ENCODE peak calls at places on chromosomes 4 and X, in six cellular contexts. One of them, this sample, is unnamed. For H3K36me3, the result is how much of the 10 kb centered on the place peaks cover.

GRCh38 chrX:39242187-39242586 is 440.9 kb downstream of the MID1IP1 start:
- DNase-seq in HCT116: peak
- DNase-seq in GM23338: peak
- DNase-seq in neural progenitor cell: peak
- DNase-seq in hepatocyte: peak
- DNase-seq in PC-3: peak
- DNase-seq in this sample: peak

GRCh38 chr4:7360802-7361201 is 73.9 kb downstream of the PSAPL1 start:
- DNase-seq in PC-3: no peak
- DNase-seq in HCT116: no peak
- DNase-seq in hepatocyte: no peak
- DNase-seq in neural progenitor cell: no peak
- DNase-seq in GM23338: no peak
- DNase-seq in this sample: no peak

GRCh38 chrX:107324493-107325310 is 118.3 kb downstream of the DNAAF6 start:
- DNase-seq in hepatocyte: peak
- DNase-seq in HCT116: no peak
- DNase-seq in GM23338: peak
- DNase-seq in PC-3: peak
- DNase-seq in neural progenitor cell: peak
- DNase-seq in this sample: peak

GRCh38 chr4:188439641-188440311 is 300.5 kb downstream of the TRIML1 start:
- DNase-seq in HCT116: no peak
- DNase-seq in neural progenitor cell: no peak
- DNase-seq in hepatocyte: no peak
- DNase-seq in GM23338: no peak
- DNase-seq in PC-3: peak
- DNase-seq in this sample: no peak

GRCh38 chr4:36138221-36138620 is 106.1 kb downstream of the ARAP2 start:
- DNase-seq in HCT116: no peak
- DNase-seq in GM23338: no peak
- DNase-seq in neural progenitor cell: no peak
- DNase-seq in hepatocyte: no peak
- DNase-seq in PC-3: peak
- DNase-seq in this sample: peak

GRCh38 chrX:144791298-144791697 is 456.0 kb upstream of the SPANXN1 start:
- DNase-seq in PC-3: peak
- DNase-seq in hepatocyte: peak
- DNase-seq in GM23338: no peak
- DNase-seq in HCT116: no peak
- DNase-seq in neural progenitor cell: peak
- DNase-seq in this sample: no peak

GRCh38 chrX:102155806-102156179 is at the start of gene BEX5:
- DNase-seq in PC-3: peak
- DNase-seq in HCT116: no peak
- DNase-seq in hepatocyte: peak
- DNase-seq in neural progenitor cell: peak
- DNase-seq in GM23338: peak
- DNase-seq in this sample: no peak

GRCh38 chr4:47485047-47485692 is at the start of gene ATP10D:
- DNase-seq in GM23338: peak
- DNase-seq in HCT116: peak
- DNase-seq in hepatocyte: peak
- DNase-seq in neural progenitor cell: peak
- DNase-seq in PC-3: peak
- DNase-seq in this sample: peak

GRCh38 chr4:101600287-101600686 is 190.2 kb upstream of the BANK1 start:
- DNase-seq in neural progenitor cell: no peak
- DNase-seq in HCT116: no peak
- DNase-seq in PC-3: no peak
- DNase-seq in GM23338: no peak
- DNase-seq in hepatocyte: peak
- DNase-seq in this sample: no peak

GRCh38 chr4:115053313-115053712 is 60.1 kb downstream of the NDST4 start:
- DNase-seq in PC-3: peak
- DNase-seq in neural progenitor cell: no peak
- DNase-seq in HCT116: no peak
- DNase-seq in hepatocyte: no peak
- DNase-seq in GM23338: no peak
- DNase-seq in this sample: no peak

GRCh38 chr4:95095352-95095974 is 337.7 kb downstream of the BMPR1B start:
- DNase-seq in GM23338: peak
- DNase-seq in hepatocyte: peak
- DNase-seq in neural progenitor cell: peak
- DNase-seq in HCT116: peak
- DNase-seq in PC-3: peak
- DNase-seq in this sample: peak

GRCh38 chrX:68708503-68709290 is 61.2 kb downstream of the STARD8 start:
- DNase-seq in PC-3: no peak
- DNase-seq in hepatocyte: no peak
- DNase-seq in HCT116: no peak
- DNase-seq in GM23338: peak
- DNase-seq in neural progenitor cell: peak
- DNase-seq in this sample: peak

DNA sequence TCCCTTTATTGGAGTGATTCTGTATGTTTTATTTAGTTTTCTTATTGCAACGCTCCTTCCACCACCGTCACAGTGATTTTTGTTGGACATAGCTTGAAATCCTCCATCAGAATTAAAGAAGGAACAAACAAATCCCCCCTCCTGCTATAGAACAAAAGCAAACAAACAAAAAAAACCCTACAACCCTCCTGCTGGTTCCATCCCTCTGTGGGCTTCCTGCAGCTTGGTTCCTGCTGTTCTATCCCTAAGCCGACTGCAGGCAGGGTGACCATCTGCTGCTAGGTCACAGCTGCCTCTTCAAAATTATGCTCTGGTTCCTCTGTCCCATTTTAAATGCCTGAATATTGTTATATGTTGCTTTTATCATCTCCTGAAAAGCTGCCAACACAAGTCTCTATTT is 116.8 kb upstream of the AGA start:
- DNase-seq in hepatocyte: no peak
- DNase-seq in HCT116: no peak
- DNase-seq in neural progenitor cell: peak
- DNase-seq in PC-3: no peak
- DNase-seq in GM23338: peak
- DNase-seq in this sample: no peak
- TF ChIP-seq EZH2 in hepatocyte: no peak
- TF ChIP-seq EZH2 in HCT116: no peak
- TF ChIP-seq EZH2 in neural progenitor cell: no peak
- TF ChIP-seq EZH2 in PC-3: no peak
- TF ChIP-seq EZH2 in GM23338: no peak
- TF ChIP-seq EZH2 in this sample: no peak

DNA sequence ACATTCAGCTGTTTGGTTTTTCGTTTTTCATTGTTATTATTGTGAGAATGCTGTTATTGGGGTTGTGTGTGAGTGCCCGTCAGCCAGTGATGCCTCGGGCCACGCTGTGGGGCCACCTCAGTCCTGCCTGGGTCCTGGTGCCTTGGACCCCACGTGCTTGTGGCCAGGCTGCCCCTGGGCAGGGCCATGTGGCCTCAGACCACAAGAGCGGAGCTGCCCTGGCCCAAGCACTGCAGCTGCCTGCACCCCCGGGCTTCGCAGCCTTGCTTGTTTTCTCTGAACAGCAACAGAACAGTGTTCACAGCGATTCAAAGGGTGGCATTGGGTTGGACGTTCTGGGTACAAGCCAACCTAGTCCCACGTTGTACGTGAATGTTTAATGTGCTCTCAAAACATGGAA is 56.9 kb downstream of the CPLX1 start:
- DNase-seq in PC-3: no peak
- DNase-seq in neural progenitor cell: no peak
- DNase-seq in HCT116: no peak
- DNase-seq in GM23338: no peak
- DNase-seq in hepatocyte: no peak
- DNase-seq in this sample: no peak
- H3K36me3 ChIP-seq in PC-3: under half
- H3K36me3 ChIP-seq in neural progenitor cell: under half
- H3K36me3 ChIP-seq in HCT116: under half
- H3K36me3 ChIP-seq in GM23338: under half
- H3K36me3 ChIP-seq in hepatocyte: under half
- H3K36me3 ChIP-seq in this sample: under half

GRCh38 chr4:139556735-139557505 is 901 bp upstream of the SETD7 start:
- DNase-seq in HCT116: no peak
- DNase-seq in neural progenitor cell: peak
- DNase-seq in GM23338: peak
- DNase-seq in hepatocyte: peak
- DNase-seq in PC-3: peak
- DNase-seq in this sample: no peak

GRCh38 chr4:139554726-139555072 is 1.3 kb downstream of the SETD7 start:
- DNase-seq in hepatocyte: no peak
- DNase-seq in neural progenitor cell: no peak
- DNase-seq in GM23338: no peak
- DNase-seq in HCT116: no peak
- DNase-seq in PC-3: no peak
- DNase-seq in this sample: no peak

GRCh38 chr4:139555073-139555704 is 830 bp downstream of the SETD7 start:
- DNase-seq in neural progenitor cell: peak
- DNase-seq in PC-3: peak
- DNase-seq in GM23338: peak
- DNase-seq in hepatocyte: peak
- DNase-seq in HCT116: peak
- DNase-seq in this sample: peak

GRCh38 chr4:139556071-139556734 is at the start of gene SETD7:
- DNase-seq in neural progenitor cell: peak
- DNase-seq in PC-3: peak
- DNase-seq in HCT116: peak
- DNase-seq in hepatocyte: peak
- DNase-seq in GM23338: peak
- DNase-seq in this sample: peak

GRCh38 chr4:139555705-139556070 is 331 bp downstream of the SETD7 start:
- DNase-seq in hepatocyte: peak
- DNase-seq in GM23338: no peak
- DNase-seq in HCT116: no peak
- DNase-seq in neural progenitor cell: no peak
- DNase-seq in PC-3: no peak
- DNase-seq in this sample: no peak
- TF ChIP-seq EZH2 in hepatocyte: no peak
- TF ChIP-seq EZH2 in GM23338: no peak
- TF ChIP-seq EZH2 in HCT116: no peak
- TF ChIP-seq EZH2 in neural progenitor cell: no peak
- TF ChIP-seq EZH2 in PC-3: no peak
- TF ChIP-seq EZH2 in this sample: no peak

GRCh38 chr4:5785806-5786680 is 75.0 kb downstream of the EVC start:
- DNase-seq in PC-3: peak
- DNase-seq in HCT116: no peak
- DNase-seq in GM23338: no peak
- DNase-seq in neural progenitor cell: no peak
- DNase-seq in hepatocyte: peak
- DNase-seq in this sample: peak

GRCh38 chr4:5789141-5789540 is 78.1 kb downstream of the EVC start:
- DNase-seq in neural progenitor cell: no peak
- DNase-seq in GM23338: no peak
- DNase-seq in hepatocyte: no peak
- DNase-seq in HCT116: no peak
- DNase-seq in PC-3: no peak
- DNase-seq in this sample: no peak

GRCh38 chr4:5788144-5788543 is 77.1 kb downstream of the EVC start:
- DNase-seq in PC-3: no peak
- DNase-seq in neural progenitor cell: no peak
- DNase-seq in hepatocyte: no peak
- DNase-seq in GM23338: no peak
- DNase-seq in HCT116: no peak
- DNase-seq in this sample: no peak

GRCh38 chr4:5784960-5785611 is 74.1 kb downstream of the EVC start:
- DNase-seq in GM23338: peak
- DNase-seq in neural progenitor cell: peak
- DNase-seq in hepatocyte: no peak
- DNase-seq in PC-3: no peak
- DNase-seq in HCT116: no peak
- DNase-seq in this sample: no peak

GRCh38 chr4:5787311-5787710 is 76.3 kb downstream of the EVC start:
- DNase-seq in hepatocyte: no peak
- DNase-seq in PC-3: no peak
- DNase-seq in neural progenitor cell: no peak
- DNase-seq in HCT116: no peak
- DNase-seq in GM23338: no peak
- DNase-seq in this sample: no peak
- H3K36me3 ChIP-seq in hepatocyte: under half
- H3K36me3 ChIP-seq in PC-3: under half
- H3K36me3 ChIP-seq in neural progenitor cell: under half
- H3K36me3 ChIP-seq in HCT116: under half
- H3K36me3 ChIP-seq in GM23338: under half
- H3K36me3 ChIP-seq in this sample: under half

DNA sequence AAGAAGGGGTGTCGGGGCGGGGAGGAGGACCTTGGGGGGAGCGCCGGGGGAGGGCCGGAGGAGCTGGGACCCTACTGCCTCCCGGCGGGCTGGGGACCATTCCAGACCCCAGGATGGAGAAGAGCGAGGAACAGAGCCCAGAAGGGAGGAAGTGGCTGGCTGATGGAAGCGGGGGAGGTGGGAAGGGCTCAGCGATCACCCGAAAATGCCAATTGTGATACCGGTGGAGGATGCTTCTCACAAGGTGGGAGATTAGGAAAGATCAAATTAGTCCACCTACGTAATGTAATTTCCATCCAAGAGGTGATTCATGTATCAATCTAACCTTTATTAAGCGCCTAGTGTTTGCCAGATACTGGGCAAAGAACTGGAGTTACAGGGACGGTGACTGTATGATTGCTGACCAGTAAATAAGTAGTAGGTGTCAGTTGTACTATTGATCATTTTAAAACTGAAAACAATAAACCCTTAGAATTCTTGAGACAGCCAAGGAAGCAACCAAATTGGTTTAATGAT is 456 bp upstream of the RAI2 start:
- DNase-seq in PC-3: no peak
- DNase-seq in hepatocyte: no peak
- DNase-seq in neural progenitor cell: no peak
- DNase-seq in HCT116: no peak
- DNase-seq in GM23338: peak
- DNase-seq in this sample: no peak
- TF ChIP-seq EZH2 in PC-3: no peak
- TF ChIP-seq EZH2 in hepatocyte: no peak
- TF ChIP-seq EZH2 in neural progenitor cell: no peak
- TF ChIP-seq EZH2 in HCT116: no peak
- TF ChIP-seq EZH2 in GM23338: no peak
- TF ChIP-seq EZH2 in this sample: peak

DNA sequence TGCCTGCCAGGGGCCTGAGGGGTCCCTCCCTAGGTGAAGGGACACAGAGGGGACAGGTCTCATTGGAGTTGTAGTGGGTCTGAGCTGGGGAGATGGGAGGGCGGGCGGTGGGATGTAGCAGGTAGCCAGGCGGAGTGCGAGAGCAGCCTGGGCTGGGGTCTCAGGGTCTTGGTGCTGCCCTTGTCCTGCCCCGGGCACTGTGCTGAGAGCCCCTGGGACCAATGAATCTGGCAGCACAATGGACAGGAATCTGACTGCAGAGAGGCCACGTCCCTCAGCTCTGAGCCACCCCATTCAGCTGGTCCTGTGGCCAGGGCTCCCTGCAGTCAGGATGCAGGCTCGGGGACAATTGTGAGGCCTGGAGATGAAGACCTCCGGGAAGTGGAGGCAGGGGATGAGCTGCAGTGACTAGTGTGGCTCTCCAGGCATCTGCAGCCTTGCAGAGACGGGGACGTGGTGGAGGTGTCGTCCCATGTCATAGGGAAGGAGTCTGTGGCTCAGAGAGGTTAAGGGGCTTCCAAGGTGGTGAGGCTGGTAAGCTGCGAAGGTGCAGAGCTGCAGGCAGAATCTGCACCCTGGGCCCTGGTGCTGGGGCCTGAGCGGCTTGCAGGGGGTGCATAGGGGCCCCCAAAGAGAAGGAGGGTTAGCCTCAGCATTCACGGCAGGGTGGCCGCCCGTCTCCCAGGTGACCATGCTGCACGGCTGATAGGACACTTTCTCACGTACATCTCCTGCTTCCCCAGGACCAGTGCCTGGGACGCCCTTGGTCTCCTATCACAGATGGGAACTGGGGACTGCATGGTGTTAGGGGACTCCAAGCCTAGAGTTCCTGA is 20.6 kb downstream of the NSG1 start:
- DNase-seq in PC-3: no peak
- DNase-seq in hepatocyte: no peak
- DNase-seq in HCT116: no peak
- DNase-seq in GM23338: no peak
- DNase-seq in neural progenitor cell: no peak
- DNase-seq in this sample: no peak
- H3K36me3 ChIP-seq in PC-3: under half
- H3K36me3 ChIP-seq in hepatocyte: under half
- H3K36me3 ChIP-seq in HCT116: under half
- H3K36me3 ChIP-seq in GM23338: under half
- H3K36me3 ChIP-seq in neural progenitor cell: under half
- H3K36me3 ChIP-seq in this sample: under half